ENCODE peak calls at places on chromosomes 1 and 21, in five cellular contexts. E is HepG2, T is GM12892, U is K562, P is H1. G is an unnamed sample.

GRCh38 chr1:181149326-181150000 is 61.0 kb downstream of the IER5 start:
- DNase-seq in E (no peak), T (no peak), U (no peak), P (no peak), G (no peak)

GRCh38 chr1:32926562-32926961 is 25.4 kb upstream of the TMEM54 start:
- DNase-seq in E (no peak), T (no peak), U (peak; percentile 25), P (no peak), G (no peak)

GRCh38 chr1:5370321-5370720 is 621.9 kb downstream of the NPHP4 start:
- DNase-seq in E (no peak), T (no peak), U (no peak), P (no peak), G (no peak)

GRCh38 chr1:198934901-198935301 is 296.1 kb downstream of the PTPRC start:
- DNase-seq in E (no peak), T (no peak), U (no peak), P (no peak), G (no peak)

GRCh38 chr1:220139966-220140365 is 46.0 kb downstream of the IARS2 start:
- DNase-seq in E (no peak), T (no peak), U (no peak), P (no peak), G (no peak)

GRCh38 chr1:116722016-116722838 is 32.0 kb upstream of the CD2 start:
- DNase-seq in E (no peak), T (no peak), U (peak; percentile 58), P (no peak), G (no peak)

GRCh38 chr1:198234511-198235251 is 77.9 kb downstream of the NEK7 start:
- DNase-seq in E (no peak), T (no peak), U (no peak), P (no peak), G (no peak)

GRCh38 chr1:202806845-202807366 is 1.3 kb downstream of the KDM5B start:
- DNase-seq in E (no peak), T (peak; percentile 35), U (peak; percentile 67), P (no peak), G (no peak)

GRCh38 chr1:15260418-15261154 is 13.6 kb downstream of the FHAD1 start:
- DNase-seq in E (peak; percentile 89), T (no peak), U (peak; percentile 75), P (no peak), G (no peak)

GRCh38 chr1:78834201-78834741 is 172.3 kb downstream of the ADGRL4 start:
- DNase-seq in E (no peak), T (no peak), U (no peak), P (no peak), G (no peak)

GRCh38 chr1:38815903-38816627 is 43.5 kb downstream of the RRAGC start:
- DNase-seq in E (no peak), T (peak; percentile 46), U (peak; percentile 99), P (no peak), G (peak; percentile 54)

GRCh38 chr1:237220243-237220642 is 178.3 kb downstream of the RYR2 start:
- DNase-seq in E (no peak), T (no peak), U (no peak), P (no peak), G (no peak)

GRCh38 chr1:24900985-24901781 is 28.9 kb downstream of the RUNX3 start:
- DNase-seq in E (no peak), T (peak; percentile 41), U (no peak), P (no peak), G (no peak)

GRCh38 chr1:10753279-10753678 is 43.2 kb downstream of the CASZ1 start:
- DNase-seq in E (no peak), T (no peak), U (no peak), P (no peak), G (no peak)

GRCh38 chr21:36723371-36723881 is 24.5 kb downstream of the SIM2 start:
- DNase-seq in E (no peak), T (no peak), U (no peak), P (no peak), G (no peak)

GRCh38 chr1:27574871-27575831 is 28.8 kb downstream of the AHDC1 start:
- DNase-seq in E (no peak), T (no peak), U (peak; percentile 57), P (no peak), G (no peak)

GRCh38 chr1:1601564-1602320 is 1.8 kb upstream of the FNDC10 start:
- DNase-seq in E (no peak), T (no peak), U (no peak), P (no peak), G (peak; percentile 10)

GRCh38 chr1:247857069-247857985 is at the start of gene TRIM58:
- DNase-seq in E (no peak), T (peak; percentile 27), U (peak; percentile 96), P (no peak), G (peak; percentile 30)

GRCh38 chr21:17818158-17819113 is 720 bp downstream of the C21orf91 start:
- DNase-seq in E (peak; percentile 9), T (no peak), U (peak; percentile 39), P (no peak), G (peak; percentile 8)

GRCh38 chr1:18938707-18939070 is 17.8 kb downstream of the IFFO2 start:
- DNase-seq in E (no peak), T (no peak), U (no peak), P (no peak), G (no peak)

GRCh38 chr1:180720753-180721152 is 88.9 kb downstream of the XPR1 start:
- DNase-seq in E (no peak), T (no peak), U (peak; percentile 6), P (no peak), G (no peak)

DNA sequence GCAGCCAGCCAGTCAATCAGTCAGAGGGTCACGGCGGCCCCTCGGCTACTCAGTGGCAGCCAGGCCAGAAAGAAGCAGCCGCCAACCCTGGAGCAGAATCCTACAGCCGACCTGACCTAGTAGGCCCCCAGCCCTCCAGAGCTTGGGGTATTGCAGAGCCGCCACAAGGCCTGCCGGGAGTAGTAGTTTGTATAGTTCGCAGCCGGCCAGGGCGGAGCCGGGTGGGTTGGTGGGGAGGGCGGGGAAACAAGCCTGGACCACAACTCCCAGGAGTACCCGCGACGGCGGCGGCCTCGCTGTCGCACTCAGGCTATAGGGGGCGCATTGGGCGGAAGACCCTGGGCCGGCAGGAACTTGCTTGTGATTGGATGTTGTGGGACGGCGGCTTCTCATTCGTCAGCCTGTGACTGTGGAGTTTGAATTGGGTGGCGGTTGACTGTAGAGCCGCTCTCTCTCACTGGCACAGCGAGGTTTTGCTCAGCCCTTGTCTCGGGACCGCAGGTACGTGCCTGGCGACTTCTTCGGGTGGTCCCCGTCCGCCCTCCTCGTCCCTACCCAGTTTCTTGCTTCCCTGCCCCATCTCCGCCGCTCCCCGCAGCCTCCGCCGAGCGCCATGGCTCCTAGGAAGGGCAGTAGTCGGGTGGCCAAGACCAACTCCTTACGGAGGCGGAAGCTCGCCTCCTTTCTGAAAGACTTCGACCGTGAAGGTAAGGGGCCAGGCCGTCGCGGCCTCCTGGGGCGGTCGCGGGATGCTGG is at the start of gene CDCA8:
- DNase-seq in E (peak; percentile 95), T (peak; percentile 95), U (peak; percentile 100), P (peak; percentile 96), G (peak; percentile 95)
- TF ChIP-seq TAF1 in E (peak; percentile 61), T (peak; percentile 26), U (peak; percentile 79), P (peak; percentile 79), G (peak; percentile 46)

GRCh38 chr1:85297855-85298629 is 21.6 kb upstream of the BCL10 start:
- DNase-seq in E (peak; percentile 83), T (no peak), U (no peak), P (no peak), G (no peak)
- TF ChIP-seq POLR2AphosphoS5 in E (no peak), T (no peak), U (no peak), P (no peak), G (no peak)

GRCh38 chr1:26278303-26278702 is 1.6 kb upstream of the SH3BGRL3 start:
- DNase-seq in E (no peak), T (no peak), U (peak; percentile 20), P (no peak), G (no peak)

GRCh38 chr1:26280333-26281042 is 602 bp downstream of the SH3BGRL3 start:
- DNase-seq in E (no peak), T (peak; percentile 48), U (peak; percentile 87), P (no peak), G (no peak)

GRCh38 chr1:26278835-26279597 is 870 bp upstream of the SH3BGRL3 start:
- DNase-seq in E (no peak), T (no peak), U (peak; percentile 78), P (no peak), G (no peak)

GRCh38 chr1:26281091-26281958 is 1.4 kb downstream of the SH3BGRL3 start:
- DNase-seq in E (no peak), T (no peak), U (peak; percentile 14), P (no peak), G (no peak)

GRCh38 chr1:26279598-26280332 is at the start of gene SH3BGRL3:
- DNase-seq in E (peak; percentile 55), T (peak; percentile 96), U (peak; percentile 93), P (no peak), G (peak; percentile 94)
- TF ChIP-seq POLR2A in E (peak; percentile 51), T (peak; percentile 87), U (peak; percentile 84), P (peak; percentile 63), G (peak; percentile 73)

GRCh38 chr1:231091853-231092301 is 51.8 kb upstream of the FAM89A start:
- DNase-seq in E (peak; percentile 40), T (no peak), U (peak; percentile 89), P (peak; percentile 33), G (no peak)
- TF ChIP-seq TAF1 in E (no peak), T (no peak), U (no peak), P (no peak), G (no peak)

GRCh38 chr1:67270569-67270968 is 37.1 kb upstream of the IL12RB2 start:
- DNase-seq in E (no peak), T (no peak), U (no peak), P (no peak), G (no peak)

GRCh38 chr1:67274623-67275325 is 32.9 kb upstream of the IL12RB2 start:
- DNase-seq in E (no peak), T (no peak), U (no peak), P (no peak), G (no peak)

DNA sequence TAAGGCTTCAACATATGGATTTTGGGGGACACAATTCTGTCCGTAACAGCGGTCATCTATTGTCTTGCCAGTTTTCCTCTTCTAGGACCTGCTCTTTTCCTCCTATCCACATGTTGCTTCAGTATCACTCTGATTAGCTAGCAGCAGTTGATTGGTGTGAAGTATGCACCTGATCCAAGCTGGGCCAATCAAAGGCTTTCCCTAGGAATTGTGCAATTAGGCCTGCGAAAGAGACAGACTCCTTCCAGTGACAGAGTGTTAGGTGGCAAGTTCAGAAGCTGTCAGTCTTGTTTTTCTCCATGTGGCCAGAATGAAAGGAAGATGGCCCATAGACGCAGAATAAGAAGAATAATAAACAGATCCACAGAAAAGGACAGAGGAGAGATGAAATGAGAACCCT is 34.1 kb upstream of the IL12RB2 start:
- DNase-seq in E (no peak), T (no peak), U (no peak), P (no peak), G (no peak)
- TF ChIP-seq POLR2AphosphoS5 in E (no peak), T (no peak), U (no peak), P (no peak), G (no peak)

G was measured in GM12891.